ENCODE peak calls at places on chromosomes 1 and 21, in four cellular contexts. L, R, N and J are unnamed samples.

GRCh38 chr21:46557469-46557868 is 47.4 kb downstream of the S100B start:
- DNase-seq in N (no peak), L (no peak), R (no peak), J (peak; percentile 35)

GRCh38 chr1:92502247-92502646 is 15.5 kb upstream of the GFI1 start:
- DNase-seq in N (no peak), L (no peak), R (no peak), J (no peak)

GRCh38 chr1:30786264-30786991 is 28.9 kb upstream of the LAPTM5 start:
- DNase-seq in N (no peak), R (no peak), L (no peak), J (peak; percentile 71)

GRCh38 chr1:206709772-206710456 is 25.2 kb downstream of the MAPKAPK2 start:
- DNase-seq in L (no peak), N (no peak), R (no peak), J (no peak)

GRCh38 chr1:91070274-91070673 is 48.4 kb upstream of the ZNF644 start:
- DNase-seq in L (no peak), R (no peak), N (no peak), J (no peak)

GRCh38 chr1:8524637-8525157 is 206.8 kb downstream of the SLC45A1 start:
- DNase-seq in N (no peak), L (peak; percentile 11), R (no peak), J (no peak)

GRCh38 chr1:239386453-239387303 is at the start of gene CHRM3:
- DNase-seq in L (no peak), R (peak; percentile 69), N (peak; percentile 46), J (no peak)

GRCh38 chr21:35508389-35508888 is 459.3 kb upstream of the RUNX1 start:
- DNase-seq in L (no peak), N (peak; percentile 52), R (no peak), J (peak; percentile 62)

GRCh38 chr1:211735208-211736170 is 60.1 kb upstream of the NEK2 start:
- DNase-seq in L (no peak), N (peak; percentile 43), R (peak; percentile 67), J (peak; percentile 83)

GRCh38 chr21:36321325-36322082 is 1.5 kb downstream of the MORC3 start:
- DNase-seq in L (peak; percentile 32), R (peak; percentile 8), N (no peak), J (peak; percentile 27)

GRCh38 chr1:8467308-8467707 is 149.4 kb downstream of the SLC45A1 start:
- DNase-seq in N (no peak), L (no peak), R (no peak), J (no peak)

GRCh38 chr1:183515002-183515689 is 42.8 kb downstream of the SMG7 start:
- DNase-seq in R (no peak), L (no peak), N (peak; percentile 46), J (no peak)

GRCh38 chr1:225828706-225829344 is 18.9 kb downstream of the EPHX1 start:
- DNase-seq in L (no peak), N (no peak), R (no peak), J (no peak)

GRCh38 chr21:38958940-38959685 is 153.4 kb downstream of the ETS2 start:
- DNase-seq in N (no peak), R (no peak), L (no peak), J (no peak)

GRCh38 chr1:31397360-31398095 is 15.5 kb upstream of the SERINC2 start:
- DNase-seq in L (no peak), N (no peak), R (no peak), J (peak; percentile 88)

GRCh38 chr21:37546949-37547614 is 180.5 kb downstream of the DYRK1A start:
- DNase-seq in R (no peak), N (no peak), L (no peak), J (no peak)

GRCh38 chr1:162561616-162562451 is at the start of gene UAP1:
- DNase-seq in L (no peak), N (no peak), R (no peak), J (no peak)

GRCh38 chr1:65253800-65254319 is 55.5 kb upstream of the DNAJC6 start:
- DNase-seq in L (no peak), N (no peak), R (no peak), J (no peak)

GRCh38 chr1:205445653-205445955 is 10.2 kb downstream of the BLACAT1 start:
- DNase-seq in L (no peak), N (no peak), R (no peak), J (no peak)

GRCh38 chr1:175471039-175471800 is 272.2 kb downstream of the TNR start:
- DNase-seq in L (no peak), R (no peak), N (peak; percentile 55), J (peak; percentile 68)

GRCh38 chr1:245742891-245743290 is 588.1 kb downstream of the KIF26B start:
- DNase-seq in L (no peak), N (peak; percentile 29), R (no peak), J (no peak)

GRCh38 chr1:210830034-210831028 is 303.6 kb downstream of the KCNH1 start:
- DNase-seq in L (no peak), R (no peak), N (no peak), J (no peak)

GRCh38 chr1:17017435-17017834 is 5.7 kb upstream of the ATP13A2 start:
- DNase-seq in N (no peak), L (no peak), R (no peak), J (no peak)

GRCh38 chr1:86277909-86278308 is 118.2 kb downstream of the ODF2L start:
- DNase-seq in R (no peak), L (no peak), N (no peak), J (no peak)

GRCh38 chr1:232767381-232768074 is 37.7 kb upstream of the MAP10 start:
- DNase-seq in R (peak; percentile 51), L (no peak), N (peak; percentile 57), J (no peak)

GRCh38 chr21:25518491-25518911 is 88.8 kb downstream of the MRPL39 start:
- DNase-seq in N (no peak), L (no peak), R (no peak), J (no peak)

GRCh38 chr1:150268342-150268705 is 492 bp downstream of the APH1A start:
- DNase-seq in N (no peak), L (peak; percentile 62), R (peak; percentile 44), J (no peak)

GRCh38 chr1:110921953-110922352 is 41.8 kb downstream of the LRIF1 start:
- DNase-seq in R (no peak), N (no peak), L (no peak), J (no peak)

GRCh38 chr1:109761227-109762038 is 2.3 kb downstream of the EPS8L3 start:
- DNase-seq in N (no peak), L (no peak), R (peak; percentile 15), J (no peak)

GRCh38 chr1:91781371-91781825 is 104.6 kb downstream of the TGFBR3 start:
- DNase-seq in R (no peak), L (no peak), N (peak; percentile 74), J (peak; percentile 53)

GRCh38 chr1:60869264-60869663 is 213.1 kb upstream of the NFIA start:
- DNase-seq in L (no peak), R (no peak), N (no peak), J (no peak)

GRCh38 chr1:3773572-3774502 is 1.3 kb downstream of the SMIM1 start:
- DNase-seq in N (no peak), L (no peak), R (no peak), J (no peak)

GRCh38 chr1:3894626-3895278 is 5.3 kb downstream of the C1orf174 start:
- DNase-seq in N (no peak), R (no peak), L (no peak), J (no peak)

GRCh38 chr21:17802568-17802967 is 16.6 kb downstream of the C21orf91 start:
- DNase-seq in L (no peak), R (no peak), N (no peak), J (no peak)

GRCh38 chr1:6476483-6476882 is 10.5 kb upstream of the TNFRSF25 start:
- DNase-seq in N (no peak), L (no peak), R (no peak), J (no peak)

GRCh38 chr1:235021321-235021720 is 107.3 kb downstream of the TOMM20 start:
- DNase-seq in N (no peak), L (no peak), R (no peak), J (no peak)

GRCh38 chr1:41239988-41240610 is 2.0 kb downstream of the SCMH1 start:
- DNase-seq in L (peak; percentile 15), R (no peak), N (peak; percentile 57), J (peak; percentile 11)

GRCh38 chr1:227889047-227889862 is 58.5 kb downstream of the WNT9A start:
- DNase-seq in N (no peak), R (peak; percentile 12), L (no peak), J (peak; percentile 43)

GRCh38 chr1:53328490-53329182 is 766 bp upstream of the LRP8 start:
- DNase-seq in N (no peak), L (peak; percentile 17), R (no peak), J (no peak)
- H3K4me3 ChIP-seq in N (peak overlapping the region; percentile 44), L (peak overlapping the region; percentile 64), R (no peak overlapping the region), J (peak overlapping the region; percentile 87)

GRCh38 chr1:111989531-111990025 is at the start of gene KCND3:
- DNase-seq in N (no peak), L (no peak), R (no peak), J (no peak)

GRCh38 chr1:111988743-111989453 is 570 bp downstream of the KCND3 start:
- DNase-seq in N (no peak), R (no peak), L (no peak), J (no peak)

GRCh38 chr1:111987502-111987901 is 2.0 kb downstream of the KCND3 start:
- DNase-seq in N (no peak), R (no peak), L (no peak), J (no peak)

GRCh38 chr1:111990026-111990877 is 784 bp upstream of the KCND3 start:
- DNase-seq in N (no peak), R (no peak), L (no peak), J (no peak)

GRCh38 chr1:111988377-111988742 is 1.1 kb downstream of the KCND3 start:
- DNase-seq in R (no peak), N (no peak), L (no peak), J (no peak)
- H3K4me3 ChIP-seq in R (no peak overlapping the region), N (no peak overlapping the region), L (no peak overlapping the region), J (no peak overlapping the region)

DNA sequence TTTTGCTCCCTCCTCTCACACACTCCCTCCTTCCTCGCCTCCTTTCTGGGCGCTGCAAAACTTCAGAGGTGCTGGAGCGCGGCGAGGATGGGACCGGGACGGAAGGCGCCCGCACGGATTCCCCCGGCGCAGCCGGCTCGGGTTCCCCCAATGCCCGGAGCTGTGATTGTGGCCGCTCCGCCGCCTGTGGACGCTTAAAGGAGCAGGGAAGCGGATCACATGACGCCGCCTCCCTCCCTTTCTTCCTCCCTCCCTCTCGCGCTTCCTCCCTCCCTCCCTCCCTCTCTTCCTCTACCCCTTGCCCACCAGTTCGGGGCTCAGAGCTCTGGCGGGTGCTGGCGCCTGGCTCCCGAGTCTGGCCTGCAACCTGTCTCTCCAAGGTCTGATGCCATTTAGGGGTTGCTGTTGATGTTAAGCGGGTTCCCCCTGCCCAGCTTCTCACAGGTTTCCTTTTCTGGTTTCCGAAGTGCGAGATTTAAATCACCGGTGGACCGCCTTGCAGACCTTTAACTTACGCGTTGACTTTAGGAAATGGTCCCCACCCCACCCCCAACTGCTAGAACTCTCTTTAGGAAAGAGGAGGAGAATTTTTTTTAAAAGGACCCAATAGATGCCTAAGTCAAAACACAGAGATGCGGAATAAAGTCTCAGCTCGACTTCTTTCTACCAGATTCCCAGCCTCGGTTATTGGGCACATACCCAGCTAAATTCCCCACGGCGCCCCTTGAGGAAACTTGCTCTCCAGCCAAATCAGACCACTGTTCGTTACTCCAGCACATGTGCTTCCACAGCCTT is at the start of gene WLS:
- DNase-seq in L (no peak), N (no peak), R (peak; percentile 87), J (peak; percentile 83)
- H3K4me3 ChIP-seq in L (no peak within 1 kb of the TSS), N (peak within 1 kb of the TSS; percentile 74), R (peak within 1 kb of the TSS; percentile 78), J (peak within 1 kb of the TSS; percentile 56)

GRCh38 chr1:115338457-115338820 is 390 bp upstream of the NGF start:
- DNase-seq in L (no peak), R (peak; percentile 20), N (no peak), J (no peak)
- H3K4me3 ChIP-seq in L (no peak overlapping the region), R (peak overlapping the region; percentile 84), N (peak overlapping the region; percentile 96), J (no peak overlapping the region)

GRCh38 chr1:151310986-151311385 is 16.2 kb downstream of the PI4KB start:
- DNase-seq in L (no peak), R (no peak), N (no peak), J (no peak)
- H3K4me3 ChIP-seq in L (no peak overlapping the region), R (no peak overlapping the region), N (no peak overlapping the region), J (no peak overlapping the region)